ENCODE peak calls at places on chromosomes 2 and 18, in four cellular contexts. One of them, this sample, is unnamed.

GRCh38 chr18:66640431-66640830 is 36.5 kb upstream of the CDH19 start:
- DNase-seq in GM06990: no peak
- DNase-seq in neural progenitor cell: no peak
- DNase-seq in CD8-positive, alpha-beta T cell: no peak
- DNase-seq in this sample: no peak

GRCh38 chr2:108396845-108397244 is 19.1 kb downstream of the SULT1C4 start:
- DNase-seq in CD8-positive, alpha-beta T cell: no peak
- DNase-seq in GM06990: no peak
- DNase-seq in neural progenitor cell: peak
- DNase-seq in this sample: no peak

GRCh38 chr18:63949068-63949737 is at the start of gene HMSD:
- DNase-seq in GM06990: peak
- DNase-seq in CD8-positive, alpha-beta T cell: no peak
- DNase-seq in neural progenitor cell: peak
- DNase-seq in this sample: no peak

GRCh38 chr2:54657664-54658083 is 65.8 kb upstream of the EML6 start:
- DNase-seq in CD8-positive, alpha-beta T cell: no peak
- DNase-seq in neural progenitor cell: peak
- DNase-seq in GM06990: no peak
- DNase-seq in this sample: no peak

GRCh38 chr2:134240061-134240460 is 13.8 kb upstream of the MGAT5 start:
- DNase-seq in GM06990: no peak
- DNase-seq in CD8-positive, alpha-beta T cell: no peak
- DNase-seq in neural progenitor cell: no peak
- DNase-seq in this sample: no peak

GRCh38 chr18:59518705-59519104 is 159.6 kb upstream of the LMAN1 start:
- DNase-seq in CD8-positive, alpha-beta T cell: no peak
- DNase-seq in neural progenitor cell: no peak
- DNase-seq in GM06990: no peak
- DNase-seq in this sample: no peak

GRCh38 chr2:241728627-241729026 is 5.8 kb upstream of the D2HGDH start:
- DNase-seq in CD8-positive, alpha-beta T cell: no peak
- DNase-seq in neural progenitor cell: no peak
- DNase-seq in GM06990: no peak
- DNase-seq in this sample: no peak

GRCh38 chr2:142834003-142834402 is 43.5 kb upstream of the KYNU start:
- DNase-seq in neural progenitor cell: no peak
- DNase-seq in CD8-positive, alpha-beta T cell: no peak
- DNase-seq in GM06990: peak
- DNase-seq in this sample: no peak

GRCh38 chr2:234606906-234607305 is 110.0 kb upstream of the ARL4C start:
- DNase-seq in neural progenitor cell: no peak
- DNase-seq in GM06990: no peak
- DNase-seq in CD8-positive, alpha-beta T cell: no peak
- DNase-seq in this sample: no peak

GRCh38 chr2:85066874-85067351 is 66.3 kb upstream of the TCF7L1 start:
- DNase-seq in neural progenitor cell: peak
- DNase-seq in GM06990: no peak
- DNase-seq in CD8-positive, alpha-beta T cell: no peak
- DNase-seq in this sample: peak